ENCODE peak calls at places on chromosomes 16 and 17, in four cellular contexts. U is glutamatergic neuron, B is omental fat pad, X is ascending aorta. V is an unnamed sample.

GRCh38 chr17:4648741-4649140 is 7.3 kb upstream of the ALOX15 start:
- DNase-seq in U (no peak), X (no peak), B (no peak), V (no peak)

GRCh38 chr17:67054011-67054591 is 9.7 kb downstream of the CACNG1 start:
- DNase-seq in X (no peak), U (no peak), B (no peak), V (peak)

GRCh38 chr17:57422574-57423164 is 166.3 kb downstream of the MSI2 start:
- DNase-seq in X (peak), U (no peak), B (no peak), V (no peak)

GRCh38 chr17:42846594-42847280 is 2.4 kb downstream of the AOC2 start:
- DNase-seq in B (no peak), U (no peak), X (no peak), V (no peak)

GRCh38 chr16:57619606-57620315 is 8.7 kb upstream of the ADGRG1 start:
- DNase-seq in B (no peak), U (no peak), X (no peak), V (no peak)

GRCh38 chr17:66976781-66977201 is 12.3 kb downstream of the CACNG4 start:
- DNase-seq in B (no peak), U (no peak), X (no peak), V (no peak)

GRCh38 chr16:56203052-56203451 is 11.8 kb downstream of the GNAO1 start:
- DNase-seq in B (no peak), X (no peak), U (peak), V (no peak)

GRCh38 chr16:20430948-20431347 is 20.4 kb upstream of the ACSM2A start:
- DNase-seq in B (no peak), U (no peak), X (no peak), V (no peak)

GRCh38 chr16:58019866-58020538 is 5.6 kb upstream of the MMP15 start:
- DNase-seq in U (peak), B (no peak), X (no peak), V (no peak)

GRCh38 chr17:65630502-65630901 is 69.1 kb upstream of the AXIN2 start:
- DNase-seq in B (no peak), U (no peak), X (no peak), V (no peak)

GRCh38 chr17:65629234-65629690 is 67.8 kb upstream of the AXIN2 start:
- DNase-seq in B (no peak), U (no peak), X (no peak), V (no peak)

GRCh38 chr17:65627108-65627507 is 65.7 kb upstream of the AXIN2 start:
- DNase-seq in B (no peak), X (no peak), U (no peak), V (no peak)

GRCh38 chr17:65627892-65628622 is 66.6 kb upstream of the AXIN2 start:
- DNase-seq in B (no peak), X (no peak), U (no peak), V (no peak)

GRCh38 chr17:65628637-65629036 is 67.2 kb upstream of the AXIN2 start:
- DNase-seq in U (no peak), X (no peak), B (no peak), V (no peak)
- TF ChIP-seq CTCF in U (no peak), X (no peak), B (no peak), V (no peak)

GRCh38 chr17:15091825-15092224 is 173.3 kb downstream of the PMP22 start:
- DNase-seq in B (no peak), X (no peak), U (no peak), V (no peak)
- TF ChIP-seq CTCF in B (no peak), X (no peak), U (no peak), V (no peak)

GRCh38 chr16:228917-229730 is at the start of gene LUC7L:
- DNase-seq in X (peak), U (peak), B (peak), V (peak)

GRCh38 chr16:230949-231348 is 1.7 kb upstream of the LUC7L start:
- DNase-seq in B (no peak), X (no peak), U (no peak), V (no peak)

GRCh38 chr16:239948-240277 is 5.3 kb downstream of the FAM234A start:
- DNase-seq in B (no peak), X (no peak), U (no peak), V (no peak)

GRCh38 chr16:229731-230281 is 557 bp upstream of the LUC7L start:
- DNase-seq in B (no peak), U (no peak), X (no peak), V (no peak)

DNA sequence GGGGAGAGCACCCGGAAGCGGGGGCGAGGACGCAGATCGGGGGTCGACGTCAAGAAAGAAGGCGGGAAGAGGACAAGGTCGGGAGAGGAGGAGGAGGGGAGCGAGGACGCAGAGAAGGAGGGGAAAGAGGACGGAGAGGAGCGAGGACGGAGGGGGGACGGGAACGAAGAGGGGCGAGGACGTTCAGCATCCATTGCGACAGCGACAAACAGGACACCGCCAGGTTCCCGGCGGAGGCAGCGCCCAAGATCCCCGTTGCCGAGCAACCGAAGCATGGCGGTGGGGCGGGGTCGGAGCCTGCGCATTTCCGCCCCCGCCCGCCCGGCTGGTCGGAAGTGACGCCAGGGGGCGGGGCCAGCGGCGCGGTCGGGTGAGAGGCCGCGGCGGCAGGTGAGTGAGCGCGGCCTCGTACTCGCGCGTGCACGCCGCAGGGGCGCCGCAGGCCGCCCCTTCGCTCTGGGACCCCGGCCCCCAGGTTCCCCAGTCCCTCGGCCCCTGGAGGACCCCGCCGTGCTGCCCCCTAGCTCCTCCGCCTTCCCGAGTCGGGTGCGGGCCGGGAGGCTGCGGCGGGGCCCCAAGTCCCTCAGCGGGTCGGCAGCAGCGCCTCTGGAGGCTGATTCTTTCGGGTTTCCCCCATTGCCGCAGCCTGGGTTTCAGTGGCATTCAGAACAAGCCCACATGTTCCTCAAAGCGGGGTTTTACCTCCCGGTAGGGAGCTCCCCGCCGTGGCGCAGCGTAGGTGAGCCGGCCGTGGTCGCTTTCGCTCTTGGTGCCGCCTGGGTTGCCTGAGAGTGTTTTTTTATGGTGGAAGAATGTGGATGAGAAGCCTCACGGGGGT is at the start of gene FAM234A:
- DNase-seq in B (peak), X (peak), U (peak), V (peak)
- TF ChIP-seq CTCF in B (no peak), X (peak), U (no peak), V (no peak)

DNA sequence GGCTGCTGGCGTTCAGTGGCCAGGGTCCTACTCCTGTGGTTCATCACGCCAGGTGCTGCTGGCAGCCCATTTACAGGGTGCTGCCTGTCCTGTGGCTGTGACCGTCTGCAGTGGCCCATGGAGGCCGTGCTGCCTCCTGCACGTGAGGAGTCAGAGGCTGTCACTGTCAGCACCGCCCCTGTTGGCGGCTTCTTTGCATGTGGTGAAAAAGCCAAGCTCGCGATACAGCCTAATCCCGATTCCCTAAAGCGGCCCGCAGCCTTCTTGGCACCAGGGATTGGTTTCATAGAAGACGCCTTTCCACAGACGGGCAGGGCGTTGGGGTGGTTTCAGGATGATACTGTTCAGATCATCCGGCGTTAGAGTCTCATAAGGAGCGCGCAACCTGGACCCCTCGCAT is 35.3 kb downstream of the RAB11FIP3 start:
- DNase-seq in X (no peak), B (no peak), U (no peak), V (no peak)
- TF ChIP-seq CTCF in X (no peak), B (no peak), U (no peak), V (no peak)

DNA sequence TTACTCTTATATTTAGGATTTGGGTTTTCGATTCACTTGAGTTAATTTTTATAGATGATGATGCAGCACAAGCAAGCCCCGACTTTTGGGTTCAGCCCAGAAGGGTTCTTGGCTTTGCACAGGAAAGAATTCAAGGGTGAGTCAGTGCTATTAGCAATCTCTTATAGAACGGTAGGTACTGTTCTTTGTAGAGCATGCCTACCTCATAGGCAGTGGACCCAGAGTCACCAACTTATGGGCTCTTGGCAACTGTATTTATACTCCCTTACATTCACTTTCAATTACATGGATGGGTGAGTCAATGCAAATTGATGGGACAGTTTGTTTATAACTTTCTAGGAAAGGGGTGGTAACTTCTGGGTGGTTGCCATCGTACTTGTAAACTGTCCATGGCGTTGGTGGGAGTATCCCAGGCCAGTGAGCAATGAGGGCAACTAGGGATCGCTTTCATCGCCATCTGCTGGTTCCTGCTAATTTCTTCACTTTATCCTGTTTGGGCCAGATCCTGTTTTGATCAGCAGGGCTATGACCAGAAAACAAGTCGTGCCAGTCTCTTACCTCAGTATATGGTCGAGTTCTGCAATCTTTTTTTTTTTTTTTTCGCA is 362.6 kb downstream of the CNTNAP4 start:
- DNase-seq in X (no peak), B (no peak), U (peak), V (no peak)
- TF ChIP-seq CTCF in X (no peak), B (no peak), U (no peak), V (no peak)

DNA sequence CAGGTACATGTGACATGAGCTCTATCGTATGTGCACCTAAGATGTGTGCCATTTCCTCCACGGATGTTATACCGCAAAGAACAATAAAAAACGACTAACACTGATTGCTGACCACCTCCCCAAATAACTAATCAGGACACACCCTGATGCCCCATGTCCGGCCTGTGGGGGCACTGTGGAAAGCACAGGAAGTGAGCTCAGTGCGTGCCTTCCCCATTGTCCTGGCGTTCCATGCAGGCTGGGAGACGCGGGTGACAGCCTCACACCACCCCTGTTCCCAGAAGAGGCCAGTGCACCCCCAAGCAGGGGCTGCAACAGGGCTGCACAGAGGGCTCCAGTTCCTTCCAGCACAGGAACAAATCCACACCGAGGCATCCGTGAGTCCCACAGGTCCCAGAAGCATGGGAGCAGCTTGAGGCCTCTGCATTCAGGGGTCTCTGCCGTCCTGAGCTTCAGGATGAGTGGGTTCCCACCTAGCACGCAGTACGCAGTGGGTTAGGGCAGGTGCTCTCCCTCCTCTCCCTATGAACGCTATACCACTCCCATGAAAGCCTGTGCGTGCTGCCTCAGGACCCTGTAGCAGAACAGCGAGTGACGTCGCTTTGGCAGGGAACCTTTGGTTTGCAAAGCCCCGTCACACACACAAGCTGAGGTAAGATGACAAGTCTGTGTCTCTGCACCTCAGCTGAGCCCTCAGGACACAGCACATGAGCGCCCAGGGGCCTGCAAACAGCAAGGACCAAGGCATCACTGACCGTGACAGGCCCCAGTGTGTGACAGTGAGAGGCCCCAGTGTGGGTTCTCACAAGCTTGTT is 117.7 kb downstream of the ZNF778 start:
- DNase-seq in U (no peak), B (no peak), X (no peak), V (no peak)
- TF ChIP-seq CTCF in U (no peak), B (no peak), X (no peak), V (no peak)

DNA sequence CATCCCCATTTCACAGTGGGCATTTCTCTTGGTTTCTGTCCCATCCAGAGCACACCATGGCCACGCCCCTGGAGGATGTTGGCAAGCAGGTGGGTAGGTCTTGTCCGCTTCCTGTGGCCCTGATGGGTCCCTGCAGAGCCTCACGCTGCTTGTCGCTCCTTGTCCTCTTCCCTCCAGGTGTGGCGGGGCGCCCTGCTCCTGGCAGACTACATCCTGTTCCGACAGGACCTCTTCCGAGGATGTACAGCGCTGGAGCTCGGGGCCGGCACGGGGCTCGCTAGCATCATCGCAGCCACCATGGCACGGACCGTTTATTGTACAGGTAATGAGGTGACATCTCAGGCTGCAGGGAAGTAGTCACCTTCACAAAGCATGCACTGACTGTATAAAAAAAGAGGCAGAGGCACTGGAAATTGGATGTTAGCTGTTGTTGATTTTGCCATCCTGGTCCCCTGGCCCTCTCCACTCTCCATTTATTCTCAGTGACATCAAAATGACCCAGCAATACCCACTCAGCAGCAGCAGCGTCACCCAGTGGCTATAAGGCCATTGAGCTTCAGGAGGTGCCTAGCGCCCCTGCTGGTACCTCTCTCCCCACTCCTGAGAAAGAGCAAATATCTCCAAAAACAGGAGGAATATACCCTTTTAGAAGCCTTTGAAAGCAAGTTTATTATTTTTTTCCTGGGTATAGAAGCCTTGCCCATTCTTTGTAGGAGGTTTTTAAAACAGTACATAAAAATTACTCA is 13.7 kb downstream of the METTL22 start:
- DNase-seq in U (peak), X (no peak), B (no peak), V (no peak)
- TF ChIP-seq CTCF in U (peak), X (peak), B (no peak), V (no peak)

GRCh38 chr16:89357055-89357454 is 133.3 kb downstream of the ANKRD11 start:
- DNase-seq in U (no peak), X (no peak), B (no peak), V (no peak)
- TF ChIP-seq CTCF in U (no peak), X (no peak), B (no peak), V (no peak)